ENCODE peak calls at places on chromosomes 12 and 14, in four cellular contexts. W is choroid plexus epithelial cell; B is activated CD4-positive, alpha-beta T cell treated with anti-CD3 and anti-CD28 coated beads for 24 hours; S is lung microvascular endothelial cell. E is an unnamed sample.

GRCh38 chr14:70726651-70727375 is 82.5 kb downstream of the MAP3K9 start:
- DNase-seq in W (peak; percentile 80), S (no peak), B (no peak), E (no peak)

GRCh38 chr12:105228494-105228893 is 7.5 kb downstream of the APPL2 start:
- DNase-seq in B (no peak), W (peak; percentile 79), S (peak; percentile 86), E (no peak)

GRCh38 chr12:25253371-25254068 is 2.8 kb upstream of the KRAS start:
- DNase-seq in B (no peak), W (no peak), S (no peak), E (no peak)

GRCh38 chr12:131735863-131736806 is 25.2 kb downstream of the SFSWAP start:
- DNase-seq in S (no peak), W (no peak), B (no peak), E (no peak)

GRCh38 chr14:23376477-23377200 is at the start of gene CMTM5:
- DNase-seq in B (no peak), W (no peak), S (no peak), E (no peak)

GRCh38 chr12:2833810-2834209 is 1.0 kb downstream of the NRIP2 start:
- DNase-seq in B (no peak), W (no peak), S (no peak), E (no peak)

GRCh38 chr14:101215936-101216335 is 312.4 kb upstream of the RTL1 start:
- DNase-seq in S (no peak), B (no peak), W (no peak), E (no peak)

GRCh38 chr12:116534341-116535121 is 24.6 kb upstream of the MAP1LC3B2 start:
- DNase-seq in B (no peak), W (no peak), S (peak; percentile 61), E (no peak)

GRCh38 chr12:61422786-61423185 is 837.4 kb upstream of the USP15 start:
- DNase-seq in S (no peak), W (no peak), B (no peak), E (no peak)

GRCh38 chr12:53097207-53097563 is 282 bp upstream of the IGFBP6 start:
- DNase-seq in W (peak; percentile 10), B (no peak), S (peak; percentile 19), E (no peak)

GRCh38 chr14:59359451-59360124 is 105.6 kb downstream of the GPR135 start:
- DNase-seq in W (peak; percentile 49), B (no peak), S (no peak), E (no peak)

GRCh38 chr12:115667116-115667515 is 610.4 kb downstream of the MED13L start:
- DNase-seq in B (no peak), S (no peak), W (no peak), E (no peak)

GRCh38 chr12:112270673-112271072 is 111.6 kb downstream of the HECTD4 start:
- DNase-seq in W (peak; percentile 34), S (no peak), B (no peak), E (no peak)

GRCh38 chr14:104085032-104085888 is at the start of gene ASPG:
- DNase-seq in B (no peak), W (no peak), S (no peak), E (no peak)

GRCh38 chr14:77284066-77284855 is 13.3 kb upstream of the NGB start:
- DNase-seq in S (no peak), B (no peak), W (no peak), E (no peak)

GRCh38 chr14:32350020-32350419 is 20.9 kb downstream of the AKAP6 start:
- DNase-seq in S (no peak), W (no peak), B (no peak), E (no peak)

GRCh38 chr14:32980178-32980886 is 41.7 kb downstream of the NPAS3 start:
- DNase-seq in B (no peak), W (no peak), S (no peak), E (no peak)

GRCh38 chr12:85448548-85449139 is 168.6 kb downstream of the ALX1 start:
- DNase-seq in B (no peak), S (peak; percentile 38), W (peak; percentile 58), E (no peak)

GRCh38 chr14:55097894-55098560 is 31.0 kb upstream of the LGALS3 start:
- DNase-seq in W (no peak), S (peak; percentile 35), B (peak; percentile 28), E (no peak)

GRCh38 chr12:9730591-9730990 is 2.3 kb downstream of the CLECL1 start:
- DNase-seq in S (no peak), B (no peak), W (no peak), E (no peak)

GRCh38 chr12:97575792-97576191 is 113.2 kb downstream of the RMST start:
- DNase-seq in B (no peak), W (no peak), S (no peak), E (no peak)

GRCh38 chr12:107580750-107581529 is 104.7 kb upstream of the PWP1 start:
- DNase-seq in B (no peak), S (peak; percentile 7), W (peak; percentile 23), E (no peak)

GRCh38 chr12:5171701-5172100 is 128.0 kb downstream of the KCNA5 start:
- DNase-seq in B (no peak), S (peak; percentile 41), W (peak; percentile 34), E (no peak)

GRCh38 chr14:20986811-20987210 is 3.0 kb upstream of the METTL17 start:
- DNase-seq in W (peak; percentile 98), S (peak; percentile 88), B (no peak), E (no peak)